ENCODE peak calls at places on chromosomes 16 and 17, in four cellular contexts. U is MM.1S, F is fibroblast of pulmonary artery, V is left ventricle myocardium inferior. W is an unnamed sample.
A peak's percentile ranks its signal among the peaks of the same experiment; 100 is the strongest.

GRCh38 chr17:38605852-38606645 is at the start of gene SRCIN1:
- DNase-seq in U (peak; percentile 62), F (no peak), V (peak; percentile 62), W (peak; percentile 29)

GRCh38 chr16:54282923-54283734 is 3.5 kb downstream of the IRX3 start:
- DNase-seq in U (no peak), F (no peak), V (no peak), W (peak; percentile 18)

GRCh38 chr17:38897176-38897575 is 27.3 kb downstream of the LASP1 start:
- DNase-seq in U (no peak), F (peak; percentile 25), V (peak; percentile 89), W (no peak)

GRCh38 chr16:12449374-12449773 is 354.3 kb downstream of the CPPED1 start:
- DNase-seq in U (no peak), F (no peak), V (no peak), W (no peak)

GRCh38 chr16:88084881-88085280 is 133.6 kb downstream of the BANP start:
- DNase-seq in U (no peak), F (peak; percentile 31), V (no peak), W (no peak)

GRCh38 chr17:80007009-80007752 is 28.5 kb downstream of the TBC1D16 start:
- DNase-seq in U (no peak), F (no peak), V (no peak), W (no peak)

GRCh38 chr17:3962217-3963069 is 1.8 kb downstream of the ATP2A3 start:
- DNase-seq in U (peak; percentile 42), F (no peak), V (no peak), W (no peak)

GRCh38 chr17:2025622-2026309 is 632 bp upstream of the RTN4RL1 start:
- DNase-seq in U (no peak), F (peak; percentile 70), V (peak; percentile 78), W (peak; percentile 78)

GRCh38 chr17:10499950-10500349 is 18.4 kb downstream of the MYH1 start:
- DNase-seq in U (no peak), F (no peak), V (no peak), W (no peak)

GRCh38 chr17:75681289-75681688 is 14.2 kb downstream of the SAP30BP start:
- DNase-seq in U (no peak), F (no peak), V (no peak), W (peak; percentile 58)

GRCh38 chr16:11542069-11542775 is 44.5 kb downstream of the LITAF start:
- DNase-seq in U (no peak), F (peak; percentile 52), V (no peak), W (no peak)

GRCh38 chr17:81400154-81400938 is 5.1 kb downstream of the BAHCC1 start:
- DNase-seq in U (no peak), F (peak; percentile 75), V (peak; percentile 60), W (peak; percentile 46)

GRCh38 chr16:85746431-85747227 is 4.3 kb downstream of the C16orf74 start:
- DNase-seq in U (no peak), F (peak; percentile 37), V (no peak), W (peak; percentile 92)

GRCh38 chr16:58187092-58187491 is 10.8 kb downstream of the CSNK2A2 start:
- DNase-seq in U (no peak), F (peak; percentile 31), V (no peak), W (no peak)

GRCh38 chr17:30124273-30124796 is 7.7 kb downstream of the NSRP1 start:
- DNase-seq in U (no peak), F (no peak), V (no peak), W (no peak)

GRCh38 chr16:24844101-24845030 is 1.4 kb upstream of the SLC5A11 start:
- DNase-seq in U (no peak), F (no peak), V (no peak), W (peak; percentile 29)

GRCh38 chr17:44559288-44560249 is 2.3 kb downstream of the FZD2 start:
- DNase-seq in U (no peak), F (no peak), V (no peak), W (no peak)

GRCh38 chr17:79026345-79027273 is 2.6 kb downstream of the C1QTNF1 start:
- DNase-seq in U (no peak), F (peak; percentile 84), V (peak; percentile 63), W (peak; percentile 94)

GRCh38 chr17:70621593-70621992 is 452.3 kb downstream of the KCNJ2 start:
- DNase-seq in U (no peak), F (peak; percentile 16), V (no peak), W (no peak)

GRCh38 chr16:82880361-82880760 is 253.6 kb downstream of the CDH13 start:
- DNase-seq in U (no peak), F (no peak), V (no peak), W (no peak)

GRCh38 chr16:85524630-85525463 is 88.3 kb upstream of the GSE1 start:
- DNase-seq in U (no peak), F (peak; percentile 32), V (no peak), W (peak; percentile 91)

GRCh38 chr17:33786478-33786877 is 468.6 kb upstream of the CCL2 start:
- DNase-seq in U (no peak), F (no peak), V (peak; percentile 18), W (no peak)

GRCh38 chr16:2208308-2208707 is 2.4 kb downstream of the BRICD5 start:
- DNase-seq in U (no peak), F (no peak), V (no peak), W (no peak)

GRCh38 chr17:63641678-63642077 is 19.5 kb downstream of the MAP3K3 start:
- DNase-seq in U (no peak), F (no peak), V (no peak), W (no peak)

GRCh38 chr16:68781784-68782183 is 44.7 kb downstream of the CDH1 start:
- DNase-seq in U (no peak), F (no peak), V (no peak), W (no peak)

GRCh38 chr16:8194795-8195194 is 395.5 kb downstream of the TMEM114 start:
- DNase-seq in U (no peak), F (no peak), V (no peak), W (no peak)
- TF ChIP-seq CTCF in U (peak; percentile 25), F (no peak), V (peak; percentile 20), W (no peak)

GRCh38 chr16:75494184-75494583 is 1.1 kb downstream of the CHST6 start:
- DNase-seq in U (no peak), F (no peak), V (no peak), W (no peak)
- TF ChIP-seq CTCF in U (no peak), F (no peak), V (no peak), W (no peak)

DNA sequence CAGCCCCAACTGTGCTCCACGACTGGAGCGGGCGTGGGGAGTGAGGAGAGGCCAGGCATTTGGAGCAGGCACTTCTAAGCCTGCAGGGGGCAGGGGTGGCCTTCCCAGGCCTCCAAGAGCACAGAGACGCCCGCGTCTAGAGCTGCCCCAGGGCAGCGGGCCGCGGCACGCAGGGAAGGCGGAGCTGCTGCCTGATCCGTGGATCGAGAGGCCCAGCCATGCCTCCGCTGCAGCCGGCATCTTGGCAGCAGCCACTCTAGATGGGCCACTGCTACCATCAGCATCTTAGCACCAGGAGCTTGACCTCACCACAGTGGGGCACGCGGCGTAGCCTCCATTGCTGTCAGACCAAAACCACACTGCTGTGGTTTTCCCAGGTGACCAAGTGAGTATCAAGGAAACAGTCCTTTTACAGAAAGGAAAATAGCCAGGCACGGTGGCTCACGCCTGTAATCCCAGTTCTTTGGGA is 20.4 kb upstream of the WDR45B start:
- DNase-seq in U (no peak), F (peak; percentile 25), V (peak; percentile 59), W (peak; percentile 30)
- TF ChIP-seq CTCF in U (no peak), F (peak; percentile 24), V (peak; percentile 70), W (peak; percentile 32)

GRCh38 chr17:7548585-7549400 is at the start of gene TNFSF12:
- DNase-seq in U (no peak), F (no peak), V (peak; percentile 79), W (peak; percentile 30)
- TF ChIP-seq CTCF in U (no peak), F (no peak), V (peak; percentile 48), W (no peak)

W was measured in MCF 10A.